ENCODE peak calls at places on chromosomes 13 and 19, in seven cellular contexts. X, J, D, C, A, I and H are unnamed samples.

GRCh38 chr13:45468676-45469075 is 3.9 kb downstream of the COG3 start:
- DNase-seq in X (no peak), J (no peak), D (no peak), C (no peak), A (no peak), I (no peak), H (no peak)

GRCh38 chr19:13441810-13442512 is 64.3 kb downstream of the CACNA1A start:
- DNase-seq in X (no peak), J (peak), D (peak), C (peak), A (peak), I (no peak), H (peak)

GRCh38 chr19:12801466-12802266 is at the start of the genes PRDX2 and THSD8:
- DNase-seq in X (peak), J (peak), D (peak), C (peak), A (peak), I (peak), H (peak)

GRCh38 chr19:43560687-43561086 is 14.6 kb downstream of the XRCC1 start:
- DNase-seq in X (no peak), J (peak), D (peak), C (no peak), A (no peak), I (no peak), H (no peak)

GRCh38 chr19:39341720-39342604 is at the start of gene SAMD4B:
- DNase-seq in X (peak), J (peak), D (peak), C (peak), A (peak), I (peak), H (peak)

GRCh38 chr13:44557986-44558385 is 18.1 kb downstream of the TSC22D1 start:
- DNase-seq in X (no peak), J (no peak), D (no peak), C (no peak), A (no peak), I (no peak), H (no peak)

GRCh38 chr19:16588089-16588823 is 16.0 kb upstream of the SLC35E1 start:
- DNase-seq in X (no peak), J (peak), D (no peak), C (peak), A (peak), I (no peak), H (peak)

GRCh38 chr19:34041922-34042521 is 130.3 kb upstream of the LSM14A start:
- DNase-seq in X (peak), J (peak), D (peak), C (peak), A (peak), I (peak), H (peak)

GRCh38 chr19:19115954-19116353 is 22.3 kb downstream of the TMEM161A start:
- DNase-seq in X (no peak), J (peak), D (peak), C (peak), A (peak), I (no peak), H (peak)

GRCh38 chr13:114142640-114143490 is 10.4 kb upstream of the RASA3 start:
- DNase-seq in X (peak), J (peak), D (no peak), C (no peak), A (peak), I (peak), H (no peak)

GRCh38 chr19:38564981-38565685 is 52.6 kb downstream of the MAP4K1 start:
- DNase-seq in X (no peak), J (no peak), D (no peak), C (peak), A (no peak), I (no peak), H (no peak)

GRCh38 chr19:18470153-18470552 is 32.2 kb upstream of the ISYNA1 start:
- DNase-seq in X (no peak), J (peak), D (no peak), C (peak), A (no peak), I (no peak), H (peak)

GRCh38 chr19:1690570-1691307 is 38.3 kb upstream of the TCF3 start:
- DNase-seq in X (no peak), J (peak), D (peak), C (peak), A (peak), I (no peak), H (peak)

GRCh38 chr13:78137404-78138142 is 218.9 kb upstream of the EDNRB start:
- DNase-seq in X (no peak), J (peak), D (peak), C (peak), A (no peak), I (no peak), H (peak)